ENCODE peak calls at places on chromosomes 7 and 10, in seven cellular contexts. D is H1, L is K562, W is SK-N-SH, Z is HepG2, V is GM12891, E is GM12878. X is an unnamed sample.

GRCh38 chr10:130425881-130426435 is 289.8 kb downstream of the GLRX3 start:
- DNase-seq in D (no peak), L (no peak), W (no peak), Z (no peak), V (no peak), E (no peak), X (no peak)

GRCh38 chr7:98728555-98728954 is 111.5 kb downstream of the NPTX2 start:
- DNase-seq in D (no peak), L (no peak), W (no peak), Z (no peak), V (no peak), E (no peak), X (no peak)

GRCh38 chr10:100510533-100511308 is 8.9 kb downstream of the SEC31B start:
- DNase-seq in D (no peak), L (no peak), W (no peak), Z (no peak), V (no peak), E (no peak), X (no peak)

GRCh38 chr10:43606323-43607198 is at the start of gene ZNF485:
- DNase-seq in D (peak; percentile 33), L (peak; percentile 89), W (peak; percentile 91), Z (peak; percentile 23), V (peak; percentile 71), E (no peak), X (peak; percentile 68)

GRCh38 chr10:50544857-50545429 is 78.8 kb downstream of the SGMS1 start:
- DNase-seq in D (no peak), L (no peak), W (no peak), Z (no peak), V (no peak), E (no peak), X (no peak)

GRCh38 chr7:13988765-13989137 is 715 bp downstream of the ETV1 start:
- DNase-seq in D (no peak), L (peak; percentile 24), W (peak; percentile 24), Z (no peak), V (no peak), E (no peak), X (no peak)

GRCh38 chr7:112877671-112878460 is 87.7 kb upstream of the TMEM168 start:
- DNase-seq in D (no peak), L (no peak), W (no peak), Z (no peak), V (no peak), E (no peak), X (no peak)

GRCh38 chr10:31707578-31708411 is 220.8 kb downstream of the ARHGAP12 start:
- DNase-seq in D (no peak), L (no peak), W (no peak), Z (no peak), V (peak; percentile 44), E (peak; percentile 90), X (peak; percentile 39)

GRCh38 chr7:102463841-102464576 is 654 bp downstream of the ALKBH4 start:
- DNase-seq in D (no peak), L (no peak), W (peak; percentile 76), Z (no peak), V (no peak), E (no peak), X (no peak)

GRCh38 chr10:79241629-79241989 is 105.7 kb upstream of the PPIF start:
- DNase-seq in D (no peak), L (no peak), W (no peak), Z (no peak), V (no peak), E (no peak), X (no peak)

GRCh38 chr7:41007351-41007751 is 695.5 kb downstream of the INHBA start:
- DNase-seq in D (no peak), L (no peak), W (no peak), Z (no peak), V (no peak), E (no peak), X (no peak)

GRCh38 chr7:77674878-77675277 is 21.4 kb upstream of the RSBN1L start:
- DNase-seq in D (no peak), L (no peak), W (no peak), Z (no peak), V (no peak), E (no peak), X (no peak)

GRCh38 chr10:116030576-116030975 is 242.4 kb downstream of the GFRA1 start:
- DNase-seq in D (no peak), L (no peak), W (no peak), Z (no peak), V (no peak), E (no peak), X (no peak)

GRCh38 chr10:60197206-60197605 is 192.5 kb downstream of the ANK3 start:
- DNase-seq in D (no peak), L (no peak), W (no peak), Z (no peak), V (no peak), E (no peak), X (no peak)

GRCh38 chr10:34172936-34173533 is 642.1 kb downstream of the PARD3 start:
- DNase-seq in D (no peak), L (no peak), W (no peak), Z (peak; percentile 54), V (no peak), E (no peak), X (no peak)

GRCh38 chr7:25669954-25670841 is 441.9 kb upstream of the NPVF start:
- DNase-seq in D (no peak), L (no peak), W (no peak), Z (no peak), V (no peak), E (no peak), X (no peak)

GRCh38 chr7:5780801-5781496 is 514 bp downstream of the RNF216 start:
- DNase-seq in D (no peak), L (peak; percentile 20), W (peak; percentile 90), Z (no peak), V (no peak), E (no peak), X (no peak)

GRCh38 chr10:117253908-117254307 is 13.0 kb downstream of the SLC18A2 start:
- DNase-seq in D (no peak), L (no peak), W (no peak), Z (no peak), V (no peak), E (no peak), X (no peak)

GRCh38 chr10:117246997-117247667 is 6.2 kb downstream of the SLC18A2 start:
- DNase-seq in D (no peak), L (no peak), W (no peak), Z (no peak), V (no peak), E (no peak), X (no peak)

GRCh38 chr10:117250409-117250808 is 9.5 kb downstream of the SLC18A2 start:
- DNase-seq in D (no peak), L (no peak), W (no peak), Z (no peak), V (no peak), E (no peak), X (no peak)

GRCh38 chr10:117249493-117250093 is 8.7 kb downstream of the SLC18A2 start:
- DNase-seq in D (no peak), L (no peak), W (no peak), Z (no peak), V (no peak), E (no peak), X (no peak)

GRCh38 chr10:117248700-117249465 is 8.0 kb downstream of the SLC18A2 start:
- DNase-seq in D (no peak), L (no peak), W (peak; percentile 55), Z (no peak), V (no peak), E (no peak), X (no peak)
- TF ChIP-seq TAF1 in D (no peak), L (no peak), W (no peak), Z (no peak), V (no peak), E (no peak), X (no peak)

DNA sequence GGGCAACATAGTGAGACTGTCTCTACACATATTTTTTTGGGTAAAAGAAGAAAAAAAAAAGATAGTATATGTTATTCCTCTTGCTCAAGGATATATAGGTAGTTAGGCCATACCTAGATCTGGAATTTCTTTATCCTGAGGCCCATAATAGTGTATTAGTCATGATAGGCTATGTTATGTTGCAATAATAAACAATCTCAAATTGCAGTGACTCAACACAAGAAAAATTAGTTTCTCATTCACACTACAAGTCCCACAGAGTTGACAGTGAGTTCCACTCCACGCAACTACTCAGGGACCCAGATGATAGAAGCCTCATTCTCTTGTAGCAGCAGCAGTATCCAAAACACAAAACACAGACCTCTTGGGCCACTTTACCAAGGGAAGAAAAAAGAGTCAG is 7.3 kb upstream of the C10orf67 start:
- DNase-seq in D (no peak), L (no peak), W (no peak), Z (no peak), V (no peak), E (no peak), X (no peak)
- TF ChIP-seq POLR2AphosphoS5 in D (no peak), L (no peak), W (no peak), Z (no peak), V (no peak), E (no peak), X (no peak)

GRCh38 chr7:86975449-86975848 is 84.0 kb downstream of the ELAPOR2 start:
- DNase-seq in D (no peak), L (no peak), W (no peak), Z (no peak), V (no peak), E (no peak), X (no peak)

GRCh38 chr7:86970986-86971385 is 88.5 kb downstream of the ELAPOR2 start:
- DNase-seq in D (no peak), L (no peak), W (no peak), Z (no peak), V (no peak), E (no peak), X (no peak)

GRCh38 chr7:86970547-86970946 is 88.9 kb downstream of the ELAPOR2 start:
- DNase-seq in D (no peak), L (no peak), W (no peak), Z (no peak), V (no peak), E (no peak), X (no peak)

GRCh38 chr7:86969865-86970264 is 89.6 kb downstream of the ELAPOR2 start:
- DNase-seq in D (no peak), L (no peak), W (no peak), Z (no peak), V (no peak), E (no peak), X (no peak)

DNA sequence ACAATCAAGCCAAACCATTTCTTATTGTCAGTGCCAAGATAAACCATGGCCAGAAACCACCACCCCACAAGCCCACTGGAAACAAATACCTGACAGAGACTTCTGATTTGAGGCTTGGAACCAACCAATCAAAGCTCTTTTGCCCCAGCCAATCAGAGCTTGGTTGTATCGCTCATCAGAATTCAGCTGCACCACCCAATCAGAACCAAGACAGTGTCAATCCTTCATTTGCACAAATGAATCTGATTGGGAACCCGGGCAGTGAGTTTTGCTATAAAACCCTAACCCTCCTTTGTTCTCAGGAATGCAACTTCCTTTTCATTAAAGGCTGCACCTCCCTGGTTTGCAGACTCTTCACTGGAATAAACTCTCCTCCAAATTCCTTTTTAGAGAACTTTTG is 87.4 kb downstream of the ELAPOR2 start:
- DNase-seq in D (no peak), L (no peak), W (no peak), Z (no peak), V (no peak), E (no peak), X (no peak)
- TF ChIP-seq TAF1 in D (no peak), L (no peak), W (no peak), Z (no peak), V (no peak), E (no peak), X (no peak)

DNA sequence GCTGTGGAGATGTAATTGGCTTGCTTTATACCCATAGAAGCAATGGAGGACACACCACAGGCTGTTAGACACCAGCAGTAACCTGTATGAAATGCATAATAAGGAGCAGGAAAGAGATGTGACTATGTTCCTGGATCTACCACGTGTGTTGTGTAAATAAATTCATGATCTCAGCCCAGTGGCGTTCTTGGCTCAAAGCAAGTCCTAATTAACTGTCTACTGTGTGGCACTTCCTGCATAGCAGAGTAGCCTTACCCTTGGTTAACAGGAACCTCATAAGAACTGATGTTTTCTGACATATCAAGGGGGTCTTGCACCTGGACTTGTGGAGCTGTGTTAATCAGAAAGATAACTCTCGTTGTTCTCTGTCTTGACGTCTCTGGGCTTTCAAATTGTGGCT is 25.7 kb upstream of the FAM180A start:
- DNase-seq in D (no peak), L (no peak), W (no peak), Z (peak; percentile 14), V (no peak), E (no peak), X (no peak)
- TF ChIP-seq POLR2AphosphoS5 in D (no peak), L (no peak), W (no peak), Z (no peak), V (no peak), E (no peak), X (no peak)